ENCODE peak calls at places on chromosomes 12 and 14, in seven cellular contexts. One of them, this sample, is unnamed.

GRCh38 chr14:55893695-55894094 is 224.5 kb upstream of the PELI2 start:
- DNase-seq in EL: no peak
- DNase-seq in tibial nerve: no peak
- DNase-seq in mesothelial cell of epicardium: no peak
- DNase-seq in ACHN: no peak
- DNase-seq in mesendoderm: no peak
- DNase-seq in left ventricle myocardium superior: no peak
- DNase-seq in this sample: no peak

GRCh38 chr14:75514673-75515630 is 7.3 kb upstream of the BATF start:
- DNase-seq in left ventricle myocardium superior: peak
- DNase-seq in ACHN: no peak
- DNase-seq in tibial nerve: no peak
- DNase-seq in mesendoderm: peak
- DNase-seq in EL: peak
- DNase-seq in mesothelial cell of epicardium: no peak
- DNase-seq in this sample: peak

GRCh38 chr12:3328081-3328480 is 162.9 kb upstream of the PRMT8 start:
- DNase-seq in ACHN: no peak
- DNase-seq in mesendoderm: no peak
- DNase-seq in mesothelial cell of epicardium: no peak
- DNase-seq in left ventricle myocardium superior: no peak
- DNase-seq in EL: no peak
- DNase-seq in tibial nerve: no peak
- DNase-seq in this sample: peak

GRCh38 chr12:53736602-53737493 is 9.6 kb upstream of the CALCOCO1 start:
- DNase-seq in left ventricle myocardium superior: no peak
- DNase-seq in mesendoderm: peak
- DNase-seq in mesothelial cell of epicardium: no peak
- DNase-seq in ACHN: no peak
- DNase-seq in EL: no peak
- DNase-seq in tibial nerve: no peak
- DNase-seq in this sample: no peak

GRCh38 chr14:51202914-51203665 is 37.0 kb upstream of the TMX1 start:
- DNase-seq in ACHN: no peak
- DNase-seq in left ventricle myocardium superior: no peak
- DNase-seq in tibial nerve: no peak
- DNase-seq in mesothelial cell of epicardium: no peak
- DNase-seq in EL: no peak
- DNase-seq in mesendoderm: no peak
- DNase-seq in this sample: no peak

GRCh38 chr12:120261951-120262851 is 3.3 kb downstream of the PXN start:
- DNase-seq in tibial nerve: no peak
- DNase-seq in mesendoderm: no peak
- DNase-seq in EL: peak
- DNase-seq in ACHN: no peak
- DNase-seq in left ventricle myocardium superior: no peak
- DNase-seq in mesothelial cell of epicardium: no peak
- DNase-seq in this sample: no peak

GRCh38 chr14:49173765-49174373 is 412.3 kb downstream of the RPS29 start:
- DNase-seq in ACHN: peak
- DNase-seq in tibial nerve: no peak
- DNase-seq in mesendoderm: peak
- DNase-seq in EL: peak
- DNase-seq in left ventricle myocardium superior: no peak
- DNase-seq in mesothelial cell of epicardium: no peak
- DNase-seq in this sample: peak

GRCh38 chr12:44331269-44331668 is 495.4 kb downstream of the TMEM117 start:
- DNase-seq in ACHN: no peak
- DNase-seq in left ventricle myocardium superior: no peak
- DNase-seq in tibial nerve: no peak
- DNase-seq in mesothelial cell of epicardium: no peak
- DNase-seq in EL: no peak
- DNase-seq in mesendoderm: peak
- DNase-seq in this sample: no peak

GRCh38 chr12:71536939-71537622 is 97.5 kb downstream of the LGR5 start:
- DNase-seq in mesothelial cell of epicardium: no peak
- DNase-seq in mesendoderm: no peak
- DNase-seq in left ventricle myocardium superior: no peak
- DNase-seq in ACHN: no peak
- DNase-seq in EL: no peak
- DNase-seq in tibial nerve: no peak
- DNase-seq in this sample: no peak

GRCh38 chr14:48874701-48875100 is 711.5 kb downstream of the RPS29 start:
- DNase-seq in mesothelial cell of epicardium: no peak
- DNase-seq in ACHN: no peak
- DNase-seq in EL: no peak
- DNase-seq in tibial nerve: no peak
- DNase-seq in mesendoderm: no peak
- DNase-seq in left ventricle myocardium superior: no peak
- DNase-seq in this sample: no peak

GRCh38 chr14:105065280-105066228 is at the start of gene GPR132:
- DNase-seq in tibial nerve: no peak
- DNase-seq in EL: no peak
- DNase-seq in left ventricle myocardium superior: no peak
- DNase-seq in ACHN: peak
- DNase-seq in mesothelial cell of epicardium: no peak
- DNase-seq in mesendoderm: no peak
- DNase-seq in this sample: no peak

GRCh38 chr14:68813318-68813838 is 20.5 kb upstream of the ZFP36L1 start:
- DNase-seq in left ventricle myocardium superior: no peak
- DNase-seq in mesothelial cell of epicardium: no peak
- DNase-seq in tibial nerve: no peak
- DNase-seq in ACHN: no peak
- DNase-seq in EL: no peak
- DNase-seq in mesendoderm: no peak
- DNase-seq in this sample: no peak

GRCh38 chr14:39467889-39468524 is 35.8 kb upstream of the FBXO33 start:
- DNase-seq in mesendoderm: peak
- DNase-seq in ACHN: peak
- DNase-seq in EL: peak
- DNase-seq in left ventricle myocardium superior: no peak
- DNase-seq in mesothelial cell of epicardium: no peak
- DNase-seq in tibial nerve: no peak
- DNase-seq in this sample: no peak

GRCh38 chr12:14883663-14884062 is 2.0 kb downstream of the MGP start:
- DNase-seq in EL: no peak
- DNase-seq in mesothelial cell of epicardium: no peak
- DNase-seq in mesendoderm: no peak
- DNase-seq in tibial nerve: no peak
- DNase-seq in ACHN: no peak
- DNase-seq in left ventricle myocardium superior: no peak
- DNase-seq in this sample: no peak

GRCh38 chr12:31224768-31225448 is 101.0 kb downstream of the SINHCAF start:
- DNase-seq in EL: no peak
- DNase-seq in ACHN: no peak
- DNase-seq in tibial nerve: no peak
- DNase-seq in mesendoderm: peak
- DNase-seq in left ventricle myocardium superior: no peak
- DNase-seq in mesothelial cell of epicardium: no peak
- DNase-seq in this sample: peak

GRCh38 chr14:70660967-70661871 is 19.5 kb downstream of the TTC9 start:
- DNase-seq in EL: no peak
- DNase-seq in mesothelial cell of epicardium: no peak
- DNase-seq in left ventricle myocardium superior: no peak
- DNase-seq in tibial nerve: no peak
- DNase-seq in ACHN: no peak
- DNase-seq in mesendoderm: no peak
- DNase-seq in this sample: no peak

GRCh38 chr14:94540031-94540794 is 21.0 kb upstream of the SERPINA4 start:
- DNase-seq in EL: peak
- DNase-seq in left ventricle myocardium superior: no peak
- DNase-seq in mesendoderm: no peak
- DNase-seq in tibial nerve: no peak
- DNase-seq in mesothelial cell of epicardium: no peak
- DNase-seq in ACHN: no peak
- DNase-seq in this sample: no peak

GRCh38 chr12:4562034-4562657 is at the start of gene DYRK4:
- DNase-seq in EL: peak
- DNase-seq in mesendoderm: peak
- DNase-seq in left ventricle myocardium superior: peak
- DNase-seq in mesothelial cell of epicardium: peak
- DNase-seq in tibial nerve: peak
- DNase-seq in ACHN: peak
- DNase-seq in this sample: peak

GRCh38 chr14:99191663-99192621 is 80.1 kb downstream of the BCL11B start:
- DNase-seq in tibial nerve: no peak
- DNase-seq in ACHN: peak
- DNase-seq in mesothelial cell of epicardium: no peak
- DNase-seq in left ventricle myocardium superior: peak
- DNase-seq in mesendoderm: no peak
- DNase-seq in EL: peak
- DNase-seq in this sample: no peak

GRCh38 chr14:62743569-62743968 is 301.7 kb downstream of the KCNH5 start:
- DNase-seq in ACHN: no peak
- DNase-seq in tibial nerve: no peak
- DNase-seq in mesendoderm: peak
- DNase-seq in left ventricle myocardium superior: no peak
- DNase-seq in EL: no peak
- DNase-seq in mesothelial cell of epicardium: no peak
- DNase-seq in this sample: peak

GRCh38 chr12:56636675-56637540 is 6.8 kb upstream of the BAZ2A start:
- DNase-seq in tibial nerve: peak
- DNase-seq in left ventricle myocardium superior: peak
- DNase-seq in ACHN: peak
- DNase-seq in mesothelial cell of epicardium: peak
- DNase-seq in mesendoderm: peak
- DNase-seq in EL: peak
- DNase-seq in this sample: peak

GRCh38 chr12:67593041-67593870 is 55.3 kb upstream of the DYRK2 start:
- DNase-seq in tibial nerve: no peak
- DNase-seq in mesendoderm: peak
- DNase-seq in mesothelial cell of epicardium: peak
- DNase-seq in left ventricle myocardium superior: peak
- DNase-seq in EL: peak
- DNase-seq in ACHN: peak
- DNase-seq in this sample: no peak

GRCh38 chr12:56935752-56936151 is 1.5 kb upstream of the SDR9C7 start:
- DNase-seq in mesothelial cell of epicardium: no peak
- DNase-seq in EL: no peak
- DNase-seq in mesendoderm: no peak
- DNase-seq in tibial nerve: no peak
- DNase-seq in left ventricle myocardium superior: no peak
- DNase-seq in ACHN: no peak
- DNase-seq in this sample: peak

GRCh38 chr12:22180699-22181098 is 134.7 kb downstream of the CMAS start:
- DNase-seq in mesothelial cell of epicardium: no peak
- DNase-seq in left ventricle myocardium superior: no peak
- DNase-seq in mesendoderm: peak
- DNase-seq in EL: no peak
- DNase-seq in ACHN: no peak
- DNase-seq in tibial nerve: no peak
- DNase-seq in this sample: no peak

GRCh38 chr12:16148938-16149337 is 128.5 kb downstream of the SLC15A5 start:
- DNase-seq in left ventricle myocardium superior: no peak
- DNase-seq in EL: no peak
- DNase-seq in tibial nerve: no peak
- DNase-seq in ACHN: no peak
- DNase-seq in mesendoderm: no peak
- DNase-seq in mesothelial cell of epicardium: no peak
- DNase-seq in this sample: no peak

GRCh38 chr14:29518335-29518734 is 409.3 kb downstream of the PRKD1 start:
- DNase-seq in left ventricle myocardium superior: no peak
- DNase-seq in tibial nerve: no peak
- DNase-seq in ACHN: no peak
- DNase-seq in mesendoderm: no peak
- DNase-seq in EL: peak
- DNase-seq in mesothelial cell of epicardium: no peak
- DNase-seq in this sample: peak

GRCh38 chr14:93023039-93023438 is 92.7 kb downstream of the ITPK1 start:
- DNase-seq in tibial nerve: no peak
- DNase-seq in left ventricle myocardium superior: no peak
- DNase-seq in EL: peak
- DNase-seq in mesendoderm: peak
- DNase-seq in mesothelial cell of epicardium: no peak
- DNase-seq in ACHN: peak
- DNase-seq in this sample: no peak

GRCh38 chr14:60220084-60220483 is 28.9 kb upstream of the PPM1A start:
- DNase-seq in mesothelial cell of epicardium: no peak
- DNase-seq in EL: no peak
- DNase-seq in ACHN: no peak
- DNase-seq in mesendoderm: no peak
- DNase-seq in left ventricle myocardium superior: no peak
- DNase-seq in tibial nerve: no peak
- DNase-seq in this sample: no peak

GRCh38 chr12:51863363-51863920 is 14.9 kb upstream of the FIGNL2 start:
- DNase-seq in mesendoderm: peak
- DNase-seq in left ventricle myocardium superior: no peak
- DNase-seq in mesothelial cell of epicardium: no peak
- DNase-seq in ACHN: no peak
- DNase-seq in EL: no peak
- DNase-seq in tibial nerve: no peak
- DNase-seq in this sample: no peak